ENCODE peak calls at places on chromosome 4, in eight cellular contexts. H is stomach, C is cardiac fibroblast, R is cardiac muscle cell, M is heart right ventricle, W is fibroblast of mammary gland, A is foreskin fibroblast, P is MCF 10A. B is an unnamed sample.

GRCh38 chr4:10554694-10555093 is 97.5 kb upstream of the ZNF518B start:
- DNase-seq in H (peak; percentile 35), C (peak; percentile 73), R (peak; percentile 84), M (no peak), W (peak; percentile 67), A (peak; percentile 81), P (peak; percentile 79), B (peak; percentile 57)

GRCh38 chr4:98662619-98663225 is 4.3 kb upstream of the TSPAN5 start:
- DNase-seq in H (no peak), C (no peak), R (no peak), M (no peak), W (no peak), A (no peak), P (no peak), B (no peak)

GRCh38 chr4:3316146-3316545 is 23.3 kb downstream of the RGS12 start:
- DNase-seq in H (no peak), C (no peak), R (no peak), M (no peak), W (no peak), A (no peak), P (no peak), B (peak; percentile 35)

GRCh38 chr4:94588900-94589693 is 137.4 kb downstream of the PDLIM5 start:
- DNase-seq in H (no peak), C (peak; percentile 89), R (peak; percentile 33), M (no peak), W (peak; percentile 68), A (peak; percentile 44), P (no peak), B (no peak)

GRCh38 chr4:133146574-133147198 is 2.4 kb upstream of the PCDH10 start:
- DNase-seq in H (no peak), C (peak; percentile 66), R (peak; percentile 68), M (peak; percentile 13), W (peak; percentile 50), A (peak; percentile 75), P (peak; percentile 63), B (no peak)

GRCh38 chr4:124121511-124121934 is 591.0 kb downstream of the ANKRD50 start:
- DNase-seq in H (no peak), C (peak; percentile 90), R (peak; percentile 81), M (no peak), W (peak; percentile 52), A (peak; percentile 45), P (peak; percentile 95), B (no peak)

GRCh38 chr4:90187148-90187884 is 60.1 kb downstream of the CCSER1 start:
- DNase-seq in H (no peak), C (no peak), R (no peak), M (no peak), W (no peak), A (no peak), P (no peak), B (no peak)

GRCh38 chr4:74096265-74096980 is 2.6 kb downstream of the CXCL2 start:
- DNase-seq in H (peak; percentile 29), C (peak; percentile 74), R (peak; percentile 83), M (no peak), W (peak; percentile 34), A (no peak), P (peak; percentile 40), B (no peak)

GRCh38 chr4:112325522-112325921 is 28.4 kb downstream of the ALPK1 start:
- DNase-seq in H (no peak), C (no peak), R (no peak), M (no peak), W (no peak), A (no peak), P (no peak), B (no peak)